ENCODE peak calls at places on chromosomes 1 and 21, in five cellular contexts. O is endothelial cell of umbilical vein, Q is pancreas, F is mucosa of descending colon, N is adrenal gland. J is an unnamed sample.

GRCh38 chr1:59641861-59642260 is 172.9 kb upstream of the HOOK1 start:
- DNase-seq in F (no peak), Q (no peak), N (no peak), O (no peak), J (no peak)

GRCh38 chr1:55272994-55273393 is 57.8 kb upstream of the USP24 start:
- DNase-seq in F (no peak), Q (no peak), N (no peak), O (no peak), J (no peak)

GRCh38 chr1:24966724-24967346 is 36.8 kb upstream of the RUNX3 start:
- DNase-seq in F (peak; percentile 25), N (peak; percentile 49), O (no peak), Q (no peak), J (peak; percentile 94)

GRCh38 chr1:119081267-119081666 is 59.2 kb downstream of the WARS2 start:
- DNase-seq in Q (no peak), N (no peak), O (no peak), F (no peak), J (peak; percentile 34)

GRCh38 chr1:8061210-8061609 is 35.1 kb upstream of the ERRFI1 start:
- DNase-seq in Q (no peak), F (peak; percentile 21), O (peak; percentile 74), N (peak; percentile 21), J (peak; percentile 97)

GRCh38 chr1:211375949-211376348 is 49.3 kb downstream of the TRAF5 start:
- DNase-seq in F (no peak), O (no peak), N (no peak), Q (no peak), J (no peak)

GRCh38 chr1:8122477-8123407 is 96.6 kb upstream of the ERRFI1 start:
- DNase-seq in O (peak; percentile 91), Q (no peak), N (no peak), F (no peak), J (peak; percentile 59)

GRCh38 chr21:45848805-45849204 is 132.8 kb upstream of the COL6A1 start:
- DNase-seq in N (no peak), F (no peak), Q (no peak), O (no peak), J (no peak)

GRCh38 chr1:185376288-185376687 is 59.2 kb upstream of the IVNS1ABP start:
- DNase-seq in F (no peak), N (no peak), Q (no peak), O (no peak), J (no peak)

GRCh38 chr1:16087733-16088132 is 14.3 kb upstream of the FAM131C start:
- DNase-seq in Q (no peak), N (no peak), F (no peak), O (no peak), J (no peak)

GRCh38 chr1:24936688-24937087 is 6.6 kb upstream of the RUNX3 start:
- DNase-seq in F (peak; percentile 23), Q (no peak), O (no peak), N (no peak), J (no peak)

GRCh38 chr1:203518541-203518940 is 24.6 kb downstream of the OPTC start:
- DNase-seq in Q (no peak), N (no peak), O (no peak), F (no peak), J (no peak)

GRCh38 chr1:25743164-25744139 is 56.5 kb upstream of the SELENON start:
- DNase-seq in Q (peak; percentile 75), F (peak; percentile 79), O (peak; percentile 79), N (peak; percentile 97), J (peak; percentile 69)

GRCh38 chr1:33237579-33237978 is 18.7 kb upstream of the ZNF362 start:
- DNase-seq in Q (no peak), O (no peak), N (no peak), F (no peak), J (no peak)

GRCh38 chr1:147600119-147601111 is 59.1 kb downstream of the BCL9 start:
- DNase-seq in F (no peak), O (peak; percentile 31), N (peak; percentile 64), Q (no peak), J (peak; percentile 13)

GRCh38 chr1:230156536-230156935 is 89.5 kb downstream of the GALNT2 start:
- DNase-seq in Q (no peak), F (no peak), N (no peak), O (no peak), J (no peak)

GRCh38 chr1:231036416-231036815 is 3.6 kb downstream of the FAM89A start:
- DNase-seq in N (peak; percentile 41), F (no peak), Q (no peak), O (no peak), J (peak; percentile 9)

GRCh38 chr1:5120559-5120958 is 466.1 kb downstream of the AJAP1 start:
- DNase-seq in F (no peak), Q (no peak), O (no peak), N (no peak), J (no peak)

GRCh38 chr1:5125208-5125607 is 470.8 kb downstream of the AJAP1 start:
- DNase-seq in N (no peak), Q (no peak), F (no peak), O (no peak), J (no peak)

DNA sequence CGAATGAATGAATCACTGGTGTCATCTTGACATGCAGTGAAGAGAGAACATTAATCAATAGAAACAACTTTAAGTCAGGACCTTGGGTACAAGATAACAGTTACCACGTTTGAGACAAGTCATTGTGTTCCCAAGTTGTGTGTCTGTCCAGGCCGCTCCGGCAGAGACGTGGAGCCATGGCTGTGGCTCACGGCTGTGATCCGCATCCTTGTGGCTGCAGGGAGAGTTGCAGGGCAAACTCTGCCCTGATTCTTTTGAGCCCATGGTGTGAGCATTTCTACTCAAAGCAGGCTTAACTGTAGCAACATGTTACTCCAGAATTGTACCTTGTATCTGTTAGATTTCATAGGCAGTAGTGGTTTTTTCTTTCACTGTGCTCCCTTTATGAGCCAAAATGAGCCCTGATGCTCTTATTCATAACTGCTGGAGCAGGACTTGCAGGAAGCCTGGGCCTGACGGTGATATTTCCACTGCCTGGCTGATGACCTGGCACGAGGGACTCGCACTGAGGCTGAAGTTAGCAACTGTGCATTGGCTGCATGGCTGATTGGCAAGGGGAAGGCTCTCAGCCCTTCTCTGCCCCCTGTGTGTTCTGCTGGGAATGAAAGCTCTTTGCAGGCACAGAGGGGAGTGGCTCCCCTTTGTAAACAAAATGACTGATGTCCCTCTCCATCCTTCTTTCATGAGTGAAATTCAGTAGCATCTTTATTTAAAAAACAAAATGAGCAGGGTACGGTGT is 465.3 kb downstream of the AJAP1 start:
- DNase-seq in F (no peak), N (peak; percentile 48), Q (peak; percentile 14), O (no peak), J (no peak)
- TF ChIP-seq CTCF in F (no peak), N (peak; percentile 16), Q (peak; percentile 17), O (no peak), J (no peak)

GRCh38 chr1:174964261-174964984 is 35.3 kb upstream of the CACYBP start:
- DNase-seq in N (no peak), Q (no peak), F (peak; percentile 40), O (peak; percentile 25), J (no peak)
- H3K4me3 ChIP-seq in N (no peak overlapping the region), Q (no peak overlapping the region), F (no peak overlapping the region), O (no peak overlapping the region), J (no peak overlapping the region)

DNA sequence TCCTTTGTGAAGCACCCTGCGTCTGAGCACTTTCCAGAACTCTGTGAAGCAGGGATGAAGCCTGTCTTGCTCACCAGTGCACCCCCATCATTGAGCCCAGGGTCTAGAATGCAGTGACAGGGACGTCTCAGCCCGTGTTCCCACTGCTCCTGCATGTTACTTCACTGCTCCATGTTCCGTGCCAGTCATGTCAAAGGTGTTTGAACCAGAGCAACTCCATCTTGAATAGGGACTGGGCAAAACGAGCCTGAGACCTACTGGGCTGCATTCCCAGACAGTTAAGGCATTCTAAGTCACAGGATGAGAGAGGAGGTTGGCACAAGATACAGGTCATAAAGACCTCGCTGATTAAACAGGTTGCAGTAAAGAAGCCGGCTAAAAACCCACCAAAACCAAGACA is 63.3 kb downstream of the SDC3 start:
- DNase-seq in O (no peak), F (no peak), Q (no peak), N (no peak), J (no peak)
- TF ChIP-seq CTCF in O (no peak), F (no peak), Q (no peak), N (no peak), J (no peak)

GRCh38 chr1:247445775-247446364 is 12.0 kb downstream of the OR2B11 start:
- DNase-seq in N (peak; percentile 51), O (no peak), F (no peak), Q (no peak), J (no peak)

GRCh38 chr1:247443641-247444040 is 14.3 kb downstream of the OR2B11 start:
- DNase-seq in N (no peak), O (no peak), Q (no peak), F (no peak), J (no peak)

GRCh38 chr1:247448107-247448778 is 9.7 kb downstream of the OR2B11 start:
- DNase-seq in O (peak; percentile 65), N (peak; percentile 58), F (peak; percentile 71), Q (peak; percentile 70), J (peak; percentile 63)

GRCh38 chr1:247444571-247444970 is 13.3 kb downstream of the OR2B11 start:
- DNase-seq in N (no peak), O (no peak), Q (no peak), F (no peak), J (no peak)

GRCh38 chr1:247447162-247447909 is 10.6 kb downstream of the OR2B11 start:
- DNase-seq in Q (no peak), F (no peak), O (no peak), N (no peak), J (no peak)
- H3K4me3 ChIP-seq in Q (peak overlapping the region; percentile 13), F (no peak overlapping the region), O (no peak overlapping the region), N (no peak overlapping the region), J (peak overlapping the region; percentile 57)

GRCh38 chr21:18803624-18804023 is 400.0 kb upstream of the TMPRSS15 start:
- DNase-seq in O (no peak), Q (no peak), F (no peak), N (no peak), J (no peak)

DNA sequence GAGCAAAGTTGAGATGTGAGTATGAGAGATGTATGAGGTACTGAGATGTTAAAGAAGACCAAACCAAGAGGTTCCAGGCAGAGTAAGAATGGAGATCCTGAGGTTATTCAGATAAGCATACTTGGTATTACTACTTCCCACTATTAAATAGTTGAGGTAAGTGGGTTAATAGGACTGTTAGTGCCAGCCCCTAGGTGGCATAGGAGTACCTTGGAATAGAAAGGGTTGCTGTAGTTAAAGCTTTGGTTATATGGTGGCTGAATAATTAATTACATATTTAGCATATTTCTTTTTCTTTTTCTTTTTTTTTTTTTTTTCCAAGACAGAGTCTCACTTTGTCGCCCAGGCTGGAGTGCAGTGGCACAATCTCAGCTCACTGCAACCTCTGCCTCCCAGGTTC is 397.9 kb upstream of the TMPRSS15 start:
- DNase-seq in Q (no peak), O (peak; percentile 30), F (no peak), N (no peak), J (peak; percentile 12)
- TF ChIP-seq CTCF in Q (no peak), O (no peak), F (no peak), N (no peak), J (peak; percentile 18)

GRCh38 chr1:248858096-248858890 is 592 bp downstream of the ZNF692 start:
- DNase-seq in O (peak; percentile 72), N (peak; percentile 84), Q (peak; percentile 84), F (peak; percentile 75), J (peak; percentile 35)

GRCh38 chr1:248855580-248855979 is 3.3 kb downstream of the ZNF692 start:
- DNase-seq in N (no peak), O (no peak), Q (no peak), F (no peak), J (no peak)

GRCh38 chr1:248857749-248858095 is 1.2 kb downstream of the ZNF692 start:
- DNase-seq in O (no peak), Q (no peak), N (no peak), F (no peak), J (no peak)

GRCh38 chr1:248857201-248857600 is 1.7 kb downstream of the ZNF692 start:
- DNase-seq in N (no peak), O (no peak), Q (no peak), F (no peak), J (no peak)

GRCh38 chr1:248856176-248856575 is 2.7 kb downstream of the ZNF692 start:
- DNase-seq in Q (no peak), N (no peak), O (no peak), F (no peak), J (no peak)
- H3K4me3 ChIP-seq in Q (no peak overlapping the region), N (no peak overlapping the region), O (no peak overlapping the region), F (no peak overlapping the region), J (no peak overlapping the region)